ENCODE peak calls at places on chromosomes 12 and 14, in four cellular contexts. V is kidney, C is neural progenitor cell, S is uterus. X is an unnamed sample.

GRCh38 chr12:69024907-69025306 is 91.9 kb upstream of the CPM start:
- DNase-seq in S (no peak), V (no peak), C (no peak), X (no peak)

GRCh38 chr12:132154941-132155770 is 10.9 kb downstream of the NOC4L start:
- DNase-seq in V (peak; percentile 68), C (peak; percentile 38), S (no peak), X (no peak)

GRCh38 chr14:68789002-68789797 is 3.7 kb downstream of the ZFP36L1 start:
- DNase-seq in S (peak; percentile 86), C (peak; percentile 76), V (peak; percentile 95), X (peak; percentile 92)

GRCh38 chr14:95226801-95227200 is 69.5 kb upstream of the DICER1 start:
- DNase-seq in C (no peak), V (peak; percentile 85), S (no peak), X (no peak)

GRCh38 chr12:2231011-2231595 is 178.3 kb downstream of the CACNA1C start:
- DNase-seq in S (no peak), C (no peak), V (no peak), X (no peak)

GRCh38 chr14:34554540-34555250 is 15.2 kb upstream of the EAPP start:
- DNase-seq in S (no peak), V (no peak), C (no peak), X (peak; percentile 53)

GRCh38 chr12:5889381-5890047 is 55.5 kb downstream of the ANO2 start:
- DNase-seq in S (no peak), C (no peak), V (no peak), X (no peak)

GRCh38 chr12:130249376-130249775 is 87.1 kb downstream of the FZD10 start:
- DNase-seq in C (no peak), V (no peak), S (no peak), X (no peak)

GRCh38 chr14:56412453-56413434 is 166.9 kb upstream of the TMEM260 start:
- DNase-seq in V (no peak), C (no peak), S (no peak), X (no peak)

GRCh38 chr14:67232066-67232465 is 9.2 kb upstream of the PALS1 start:
- DNase-seq in S (no peak), V (no peak), C (no peak), X (no peak)

GRCh38 chr14:77714926-77715325 is 7.0 kb downstream of the SLIRP start:
- DNase-seq in S (no peak), V (no peak), C (no peak), X (no peak)

GRCh38 chr14:49882826-49883694 is 9.8 kb upstream of the ARF6 start:
- DNase-seq in V (no peak), C (no peak), S (no peak), X (no peak)

GRCh38 chr12:13582421-13582820 is 385.9 kb downstream of the EMP1 start:
- DNase-seq in C (no peak), S (no peak), V (no peak), X (no peak)

GRCh38 chr12:6072302-6072752 is 52.1 kb downstream of the VWF start:
- DNase-seq in C (no peak), S (no peak), V (no peak), X (no peak)

GRCh38 chr14:101595887-101596721 is 34.8 kb downstream of the DIO3 start:
- DNase-seq in V (no peak), S (no peak), C (no peak), X (no peak)

GRCh38 chr14:93939304-93940229 is 12.4 kb downstream of the FAM181A start:
- DNase-seq in V (peak; percentile 92), C (peak; percentile 93), S (peak; percentile 76), X (peak; percentile 76)

GRCh38 chr14:31934767-31935266 is 142.3 kb upstream of the ARHGAP5 start:
- DNase-seq in V (no peak), S (no peak), C (peak; percentile 69), X (no peak)

GRCh38 chr14:93946104-93946503 is 19.0 kb downstream of the FAM181A start:
- DNase-seq in C (no peak), V (no peak), S (no peak), X (no peak)

GRCh38 chr12:210277-211141 is 3.4 kb downstream of the SLC6A12 start:
- DNase-seq in S (no peak), C (no peak), V (peak; percentile 58), X (no peak)

GRCh38 chr12:18414671-18415070 is 153.4 kb downstream of the PIK3C2G start:
- DNase-seq in V (no peak), C (no peak), S (no peak), X (no peak)

GRCh38 chr12:100493371-100494012 is 19.8 kb downstream of the NR1H4 start:
- DNase-seq in C (no peak), V (no peak), S (no peak), X (no peak)

GRCh38 chr12:104369708-104370107 is 66.2 kb downstream of the EID3 start:
- DNase-seq in C (no peak), V (no peak), S (no peak), X (no peak)

GRCh38 chr14:61300209-61300608 is 19.1 kb upstream of the TMEM30B start:
- DNase-seq in C (no peak), S (no peak), V (no peak), X (no peak)

GRCh38 chr14:83757896-83758295 is 1772.0 kb upstream of the FLRT2 start:
- DNase-seq in C (no peak), S (no peak), V (no peak), X (no peak)

GRCh38 chr14:70771781-70772212 is 37.5 kb downstream of the MAP3K9 start:
- DNase-seq in S (no peak), C (peak; percentile 40), V (no peak), X (no peak)

GRCh38 chr12:98422809-98423208 is 92.6 kb upstream of the TMPO start:
- DNase-seq in V (no peak), C (peak; percentile 55), S (no peak), X (no peak)

GRCh38 chr14:21415329-21415728 is 31.5 kb upstream of the SUPT16H start:
- DNase-seq in C (no peak), V (no peak), S (no peak), X (no peak)
- H3K4me1 ChIP-seq in C (no peaks in the 10 kb centered on the region), V (no peaks in the 10 kb centered on the region), S (no peaks in the 10 kb centered on the region), X (no peaks in the 10 kb centered on the region)

DNA sequence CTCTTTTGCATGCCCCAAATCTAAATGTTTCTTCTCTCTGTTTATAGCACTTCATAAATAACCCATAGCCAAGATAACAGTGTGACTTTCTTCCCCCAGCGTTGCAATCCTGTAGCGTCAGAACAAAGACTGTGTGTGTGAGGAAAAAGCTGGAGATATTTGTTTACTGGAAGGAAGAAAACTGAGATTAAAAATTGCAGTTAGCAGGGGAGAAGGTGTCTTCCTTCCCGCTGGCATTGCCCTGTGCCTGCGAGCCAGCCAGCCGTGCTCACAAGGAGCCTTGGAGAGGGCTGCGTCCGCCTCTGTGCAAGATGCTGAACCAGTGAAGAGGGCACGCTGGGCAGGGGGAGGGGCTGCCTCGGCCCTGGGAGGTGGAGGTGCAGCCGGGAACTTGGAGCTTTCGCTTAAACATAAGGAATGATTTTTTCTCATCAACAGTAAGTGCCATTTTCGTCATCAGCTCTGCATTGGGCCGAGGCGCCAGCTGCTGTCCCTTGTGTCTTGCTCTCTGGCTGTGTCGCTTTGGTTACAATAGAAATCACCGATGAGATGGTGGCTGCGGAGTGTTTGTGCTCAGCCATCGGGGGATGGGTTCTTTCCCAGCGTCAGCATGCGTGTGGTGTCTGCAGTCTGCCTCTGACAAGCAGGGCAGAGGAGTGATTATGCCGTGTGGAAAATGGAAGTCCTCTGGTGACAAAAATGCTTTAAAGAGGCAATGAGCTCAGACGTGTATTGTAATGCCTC is 97.3 kb downstream of the ESR2 start:
- DNase-seq in V (no peak), S (no peak), C (peak; percentile 75), X (no peak)
- H3K4me3 ChIP-seq in V (peak overlapping the region; percentile 53), S (peak overlapping the region; percentile 22), C (peak overlapping the region; percentile 43), X (peak overlapping the region; percentile 24)

GRCh38 chr12:94495458-94496137 is 35.9 kb upstream of the CEP83 start:
- DNase-seq in C (no peak), S (no peak), V (no peak), X (no peak)
- H3K4me1 ChIP-seq in C (no peaks in the 10 kb centered on the region), S (no peaks in the 10 kb centered on the region), V (no peaks in the 10 kb centered on the region), X (no peaks in the 10 kb centered on the region)

GRCh38 chr12:57147641-57147944 is 174 bp upstream of the LRP1-AS start:
- DNase-seq in V (no peak), S (peak; percentile 62), C (no peak), X (peak; percentile 71)
- H3K4me3 ChIP-seq in V (no peak overlapping the region), S (no peak overlapping the region), C (no peak overlapping the region), X (no peak overlapping the region)